ENCODE peak calls at places on chromosomes 1 and 21, in five cellular contexts. One of them, this sample, is unnamed.

GRCh38 chr1:11519629-11520031 is 40.7 kb downstream of the DISP3 start:
- DNase-seq in skeletal muscle cell: no peak
- DNase-seq in cardiac muscle cell: no peak
- DNase-seq in adrenal gland: no peak
- DNase-seq in CD8-positive, alpha-beta T cell: no peak
- DNase-seq in this sample: no peak

GRCh38 chr21:15138475-15138874 is 73.7 kb upstream of the NRIP1 start:
- DNase-seq in skeletal muscle cell: peak; percentile 5
- DNase-seq in cardiac muscle cell: no peak
- DNase-seq in adrenal gland: no peak
- DNase-seq in CD8-positive, alpha-beta T cell: no peak
- DNase-seq in this sample: no peak

GRCh38 chr1:172109357-172109756 is 268.1 kb downstream of the DNM3 start:
- DNase-seq in skeletal muscle cell: no peak
- DNase-seq in cardiac muscle cell: peak; percentile 17
- DNase-seq in adrenal gland: peak; percentile 17
- DNase-seq in CD8-positive, alpha-beta T cell: no peak
- DNase-seq in this sample: no peak

GRCh38 chr1:200525167-200526123 is 95.1 kb downstream of the KIF14 start:
- DNase-seq in skeletal muscle cell: peak; percentile 43
- DNase-seq in cardiac muscle cell: peak; percentile 48
- DNase-seq in adrenal gland: no peak
- DNase-seq in CD8-positive, alpha-beta T cell: no peak
- DNase-seq in this sample: peak; percentile 18

GRCh38 chr1:154556422-154556821 is 2.0 kb downstream of the UBE2Q1 start:
- DNase-seq in skeletal muscle cell: no peak
- DNase-seq in cardiac muscle cell: peak; percentile 63
- DNase-seq in adrenal gland: peak; percentile 37
- DNase-seq in CD8-positive, alpha-beta T cell: no peak
- DNase-seq in this sample: no peak

GRCh38 chr1:208270679-208271111 is 26.5 kb upstream of the PLXNA2 start:
- DNase-seq in skeletal muscle cell: no peak
- DNase-seq in cardiac muscle cell: no peak
- DNase-seq in adrenal gland: no peak
- DNase-seq in CD8-positive, alpha-beta T cell: no peak
- DNase-seq in this sample: no peak

GRCh38 chr1:21072721-21073120 is 104.0 kb downstream of the EIF4G3 start:
- DNase-seq in skeletal muscle cell: peak; percentile 58
- DNase-seq in cardiac muscle cell: peak; percentile 56
- DNase-seq in adrenal gland: no peak
- DNase-seq in CD8-positive, alpha-beta T cell: no peak
- DNase-seq in this sample: peak; percentile 43

GRCh38 chr1:14996133-14997050 is 157.2 kb upstream of the TMEM51 start:
- DNase-seq in skeletal muscle cell: peak; percentile 35
- DNase-seq in cardiac muscle cell: peak; percentile 32
- DNase-seq in adrenal gland: peak; percentile 88
- DNase-seq in CD8-positive, alpha-beta T cell: no peak
- DNase-seq in this sample: no peak

GRCh38 chr1:99852648-99853047 is 2.5 kb downstream of the AGL start:
- DNase-seq in skeletal muscle cell: no peak
- DNase-seq in cardiac muscle cell: no peak
- DNase-seq in adrenal gland: no peak
- DNase-seq in CD8-positive, alpha-beta T cell: no peak
- DNase-seq in this sample: no peak

GRCh38 chr1:112114540-112114939 is 125.1 kb upstream of the KCND3 start:
- DNase-seq in skeletal muscle cell: no peak
- DNase-seq in cardiac muscle cell: no peak
- DNase-seq in adrenal gland: no peak
- DNase-seq in CD8-positive, alpha-beta T cell: no peak
- DNase-seq in this sample: no peak

GRCh38 chr21:45768741-45769049 is 125.2 kb downstream of the PCBP3 start:
- DNase-seq in skeletal muscle cell: no peak
- DNase-seq in cardiac muscle cell: no peak
- DNase-seq in adrenal gland: no peak
- DNase-seq in CD8-positive, alpha-beta T cell: no peak
- DNase-seq in this sample: no peak

GRCh38 chr1:89436856-89437255 is 73.0 kb downstream of the GBP6 start:
- DNase-seq in skeletal muscle cell: no peak
- DNase-seq in cardiac muscle cell: no peak
- DNase-seq in adrenal gland: no peak
- DNase-seq in CD8-positive, alpha-beta T cell: no peak
- DNase-seq in this sample: no peak

GRCh38 chr1:21931171-21932093 is 5.7 kb downstream of the HSPG2 start:
- DNase-seq in skeletal muscle cell: peak; percentile 65
- DNase-seq in cardiac muscle cell: peak; percentile 93
- DNase-seq in adrenal gland: peak; percentile 85
- DNase-seq in CD8-positive, alpha-beta T cell: no peak
- DNase-seq in this sample: peak; percentile 85

GRCh38 chr1:201917362-201918033 is 28.8 kb downstream of the SHISA4 start:
- DNase-seq in skeletal muscle cell: peak; percentile 74
- DNase-seq in cardiac muscle cell: peak; percentile 95
- DNase-seq in adrenal gland: no peak
- DNase-seq in CD8-positive, alpha-beta T cell: no peak
- DNase-seq in this sample: peak; percentile 67

GRCh38 chr1:208207388-208208131 is 36.6 kb downstream of the PLXNA2 start:
- DNase-seq in skeletal muscle cell: peak; percentile 98
- DNase-seq in cardiac muscle cell: peak; percentile 98
- DNase-seq in adrenal gland: peak; percentile 68
- DNase-seq in CD8-positive, alpha-beta T cell: no peak
- DNase-seq in this sample: peak; percentile 69

GRCh38 chr1:45552309-45552708 is 1.7 kb downstream of the AKR1A1 start:
- DNase-seq in skeletal muscle cell: no peak
- DNase-seq in cardiac muscle cell: no peak
- DNase-seq in adrenal gland: peak; percentile 28
- DNase-seq in CD8-positive, alpha-beta T cell: no peak
- DNase-seq in this sample: no peak

GRCh38 chr1:76266762-76267161 is 192.2 kb downstream of the ST6GALNAC3 start:
- DNase-seq in skeletal muscle cell: no peak
- DNase-seq in cardiac muscle cell: no peak
- DNase-seq in adrenal gland: no peak
- DNase-seq in CD8-positive, alpha-beta T cell: no peak
- DNase-seq in this sample: no peak

GRCh38 chr1:229452956-229453801 is 19.3 kb upstream of the ACTA1 start:
- DNase-seq in skeletal muscle cell: no peak
- DNase-seq in cardiac muscle cell: peak; percentile 47
- DNase-seq in adrenal gland: no peak
- DNase-seq in CD8-positive, alpha-beta T cell: no peak
- DNase-seq in this sample: no peak

GRCh38 chr1:109620396-109620817 is 770 bp downstream of the AMPD2 start:
- DNase-seq in skeletal muscle cell: no peak
- DNase-seq in cardiac muscle cell: peak; percentile 75
- DNase-seq in adrenal gland: peak; percentile 51
- DNase-seq in CD8-positive, alpha-beta T cell: no peak
- DNase-seq in this sample: no peak

GRCh38 chr1:175129997-175130648 is 62.5 kb downstream of the KIAA0040 start:
- DNase-seq in skeletal muscle cell: no peak
- DNase-seq in cardiac muscle cell: peak; percentile 39
- DNase-seq in adrenal gland: no peak
- DNase-seq in CD8-positive, alpha-beta T cell: no peak
- DNase-seq in this sample: no peak

GRCh38 chr1:30895942-30896660 is 12.5 kb downstream of the SDC3 start:
- DNase-seq in skeletal muscle cell: no peak
- DNase-seq in cardiac muscle cell: peak; percentile 58
- DNase-seq in adrenal gland: no peak
- DNase-seq in CD8-positive, alpha-beta T cell: no peak
- DNase-seq in this sample: no peak

GRCh38 chr1:198556969-198557368 is 16.5 kb upstream of the ATP6V1G3 start:
- DNase-seq in skeletal muscle cell: no peak
- DNase-seq in cardiac muscle cell: no peak
- DNase-seq in adrenal gland: no peak
- DNase-seq in CD8-positive, alpha-beta T cell: peak; percentile 54
- DNase-seq in this sample: no peak

GRCh38 chr1:2411801-2412394 is 466 bp downstream of the PEX10 start:
- DNase-seq in skeletal muscle cell: no peak
- DNase-seq in cardiac muscle cell: peak; percentile 12
- DNase-seq in adrenal gland: no peak
- DNase-seq in CD8-positive, alpha-beta T cell: no peak
- DNase-seq in this sample: no peak

GRCh38 chr1:6674796-6675195 is 26.8 kb downstream of the DNAJC11 start:
- DNase-seq in skeletal muscle cell: no peak
- DNase-seq in cardiac muscle cell: no peak
- DNase-seq in adrenal gland: no peak
- DNase-seq in CD8-positive, alpha-beta T cell: no peak
- DNase-seq in this sample: no peak

GRCh38 chr1:179305450-179305849 is 11.9 kb downstream of the SOAT1 start:
- DNase-seq in skeletal muscle cell: no peak
- DNase-seq in cardiac muscle cell: no peak
- DNase-seq in adrenal gland: no peak
- DNase-seq in CD8-positive, alpha-beta T cell: no peak
- DNase-seq in this sample: no peak

GRCh38 chr1:170660281-170660713 is 3.6 kb upstream of the PRRX1 start:
- DNase-seq in skeletal muscle cell: no peak
- DNase-seq in cardiac muscle cell: no peak
- DNase-seq in adrenal gland: no peak
- DNase-seq in CD8-positive, alpha-beta T cell: no peak
- DNase-seq in this sample: no peak

GRCh38 chr1:170661646-170662411 is 2.1 kb upstream of the PRRX1 start:
- DNase-seq in skeletal muscle cell: no peak
- DNase-seq in cardiac muscle cell: peak; percentile 64
- DNase-seq in adrenal gland: peak; percentile 33
- DNase-seq in CD8-positive, alpha-beta T cell: no peak
- DNase-seq in this sample: no peak

GRCh38 chr1:170662561-170662971 is 1.4 kb upstream of the PRRX1 start:
- DNase-seq in skeletal muscle cell: no peak
- DNase-seq in cardiac muscle cell: peak; percentile 59
- DNase-seq in adrenal gland: no peak
- DNase-seq in CD8-positive, alpha-beta T cell: no peak
- DNase-seq in this sample: no peak

GRCh38 chr1:170659404-170660035 is 4.4 kb upstream of the PRRX1 start:
- DNase-seq in skeletal muscle cell: no peak
- DNase-seq in cardiac muscle cell: no peak
- DNase-seq in adrenal gland: no peak
- DNase-seq in CD8-positive, alpha-beta T cell: no peak
- DNase-seq in this sample: no peak

GRCh38 chr1:170660874-170661645 is 2.9 kb upstream of the PRRX1 start:
- DNase-seq in skeletal muscle cell: no peak
- DNase-seq in cardiac muscle cell: peak; percentile 55
- DNase-seq in adrenal gland: peak; percentile 23
- DNase-seq in CD8-positive, alpha-beta T cell: no peak
- DNase-seq in this sample: no peak
- H3K4me3 ChIP-seq in skeletal muscle cell: peak overlapping the region; percentile 87
- H3K4me3 ChIP-seq in cardiac muscle cell: peak overlapping the region; percentile 10
- H3K4me3 ChIP-seq in adrenal gland: peak overlapping the region; percentile 68
- H3K4me3 ChIP-seq in CD8-positive, alpha-beta T cell: no peak overlapping the region
- H3K4me3 ChIP-seq in this sample: peak overlapping the region; percentile 91

DNA sequence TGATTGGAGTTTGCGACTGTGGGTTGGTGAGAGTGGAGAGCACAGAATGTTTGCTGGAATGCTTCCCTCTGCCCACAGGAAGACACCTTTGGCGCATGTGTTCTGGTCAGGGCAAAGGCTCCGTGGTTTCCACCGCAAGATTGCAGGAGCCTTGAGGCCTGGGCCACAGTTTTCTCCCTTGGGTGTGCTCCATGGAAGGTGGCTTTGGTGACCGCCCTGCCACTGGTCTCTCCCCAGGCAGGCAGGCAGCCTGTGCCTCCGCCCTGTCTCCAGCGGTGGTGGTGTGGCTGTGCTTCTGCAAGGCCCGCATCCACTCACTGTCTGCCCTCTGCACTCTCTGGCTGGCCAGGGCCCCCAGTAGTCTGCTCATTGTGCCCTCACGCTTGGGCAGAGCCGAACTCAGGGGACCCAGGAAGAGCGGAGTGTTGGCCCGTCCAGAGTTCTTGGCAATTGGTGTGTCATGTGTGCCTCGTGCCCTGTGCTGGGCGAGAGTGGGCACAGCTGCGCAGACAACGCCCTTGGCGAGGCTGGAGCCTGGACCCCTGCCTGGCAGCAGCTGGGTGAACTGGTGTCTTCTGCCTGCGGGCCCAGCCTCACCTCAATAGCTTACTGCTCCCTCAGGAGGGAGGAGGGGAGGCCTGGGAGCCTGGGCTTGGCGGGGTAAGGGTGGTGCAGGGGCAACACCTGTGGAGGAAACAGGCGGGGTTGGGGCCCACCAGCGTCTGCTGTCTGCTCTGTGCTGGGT is 2.0 kb downstream of the GUK1 start:
- DNase-seq in skeletal muscle cell: no peak
- DNase-seq in cardiac muscle cell: no peak
- DNase-seq in adrenal gland: no peak
- DNase-seq in CD8-positive, alpha-beta T cell: peak; percentile 42
- DNase-seq in this sample: no peak
- H3K4me3 ChIP-seq in skeletal muscle cell: peak overlapping the region; percentile 96
- H3K4me3 ChIP-seq in cardiac muscle cell: no peak overlapping the region
- H3K4me3 ChIP-seq in adrenal gland: peak overlapping the region; percentile 87
- H3K4me3 ChIP-seq in CD8-positive, alpha-beta T cell: peak overlapping the region; percentile 91
- H3K4me3 ChIP-seq in this sample: peak overlapping the region; percentile 98

DNA sequence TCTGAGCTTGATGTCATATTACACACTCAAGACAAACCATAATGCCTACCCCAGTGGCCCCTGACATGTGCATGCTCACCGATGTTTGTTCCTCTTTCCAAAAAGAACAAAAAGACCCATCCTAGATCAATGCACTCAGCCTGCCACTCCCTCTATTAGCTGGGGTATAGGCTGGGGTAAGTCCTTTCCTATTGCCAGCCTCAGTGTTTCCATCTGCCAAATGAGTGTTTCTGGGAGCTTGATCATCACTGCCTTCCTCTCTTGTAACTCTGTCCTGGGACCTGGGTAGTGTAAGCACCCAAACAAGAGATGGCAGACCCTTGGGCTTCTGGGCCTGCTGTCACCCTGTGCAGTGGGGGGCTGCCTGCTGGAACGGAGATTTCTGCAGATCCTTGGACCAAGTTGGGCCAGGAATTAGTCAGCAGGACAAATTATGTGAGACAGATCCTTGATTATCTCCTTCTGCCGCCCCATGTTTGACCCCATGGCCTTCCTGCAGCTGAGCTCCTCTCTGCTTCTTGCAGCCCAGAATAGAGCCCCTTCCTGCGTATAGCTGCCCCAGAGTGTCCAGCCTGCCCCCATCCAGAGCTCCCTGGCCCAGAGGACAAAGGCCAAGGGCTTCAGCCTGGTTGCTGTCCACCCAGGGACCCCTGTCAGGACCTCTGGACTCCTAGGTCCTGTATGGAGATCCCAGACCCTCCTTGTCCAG is 31.5 kb upstream of the LRP8 start:
- DNase-seq in skeletal muscle cell: no peak
- DNase-seq in cardiac muscle cell: no peak
- DNase-seq in adrenal gland: no peak
- DNase-seq in CD8-positive, alpha-beta T cell: no peak
- DNase-seq in this sample: no peak
- H3K4me3 ChIP-seq in skeletal muscle cell: no peak overlapping the region
- H3K4me3 ChIP-seq in cardiac muscle cell: no peak overlapping the region
- H3K4me3 ChIP-seq in adrenal gland: no peak overlapping the region
- H3K4me3 ChIP-seq in CD8-positive, alpha-beta T cell: no peak overlapping the region
- H3K4me3 ChIP-seq in this sample: no peak overlapping the region

DNA sequence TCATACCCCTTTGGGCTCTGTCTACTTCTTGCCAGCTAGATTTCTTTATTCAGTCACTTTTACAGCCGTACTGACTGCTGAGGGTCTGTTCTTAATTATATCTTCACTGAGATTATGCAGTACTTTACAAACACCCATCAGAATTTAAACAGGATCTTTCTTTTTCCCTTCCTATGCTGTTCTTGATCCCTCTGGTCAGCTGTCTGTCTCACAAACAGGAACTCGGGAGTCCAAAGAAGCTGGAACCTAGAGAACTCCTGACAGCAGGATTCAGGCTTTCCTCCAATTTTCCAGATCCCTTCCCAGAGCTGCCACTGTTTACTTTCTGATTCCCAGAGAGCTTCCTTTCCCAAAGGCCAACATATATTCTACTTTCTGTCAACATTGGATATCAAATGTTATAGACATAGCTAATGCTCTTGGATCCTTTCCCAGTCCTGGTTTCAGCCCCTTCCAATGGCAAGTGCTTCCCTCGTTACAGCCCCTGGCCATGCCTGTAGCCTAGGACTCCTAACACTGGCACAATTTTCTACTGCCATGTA is 59.5 kb downstream of the ATP2B4 start:
- DNase-seq in skeletal muscle cell: no peak
- DNase-seq in cardiac muscle cell: peak; percentile 23
- DNase-seq in adrenal gland: no peak
- DNase-seq in CD8-positive, alpha-beta T cell: no peak
- DNase-seq in this sample: no peak
- H3K4me3 ChIP-seq in skeletal muscle cell: no peak overlapping the region
- H3K4me3 ChIP-seq in cardiac muscle cell: no peak overlapping the region
- H3K4me3 ChIP-seq in adrenal gland: no peak overlapping the region
- H3K4me3 ChIP-seq in CD8-positive, alpha-beta T cell: no peak overlapping the region
- H3K4me3 ChIP-seq in this sample: no peak overlapping the region